ENCODE peak calls at places on chromosome 3, in four cellular contexts. E, F, Y and J are unnamed samples.

GRCh38 chr3:150830094-150830681 is 67.2 kb upstream of the SIAH2 start:
- DNase-seq in E (no peak), F (peak; percentile 9), Y (no peak), J (no peak)

GRCh38 chr3:88148651-88149050 is 1.1 kb upstream of the C3orf38 start:
- DNase-seq in E (no peak), F (no peak), Y (no peak), J (no peak)

GRCh38 chr3:193297421-193297820 is 56.4 kb downstream of the PLAAT1 start:
- DNase-seq in E (no peak), F (no peak), Y (no peak), J (no peak)

GRCh38 chr3:184637705-184638104 is 74.2 kb downstream of the MAGEF1 start:
- DNase-seq in E (no peak), F (no peak), Y (peak; percentile 75), J (peak; percentile 47)

GRCh38 chr3:89795506-89795905 is 688.1 kb downstream of the EPHA3 start:
- DNase-seq in E (no peak), F (no peak), Y (no peak), J (no peak)

GRCh38 chr3:141126661-141127343 is 75.7 kb downstream of the SPSB4 start:
- DNase-seq in E (no peak), F (no peak), Y (no peak), J (no peak)

GRCh38 chr3:152056481-152056880 is 183.0 kb downstream of the SUCNR1 start:
- DNase-seq in E (no peak), F (no peak), Y (no peak), J (no peak)

GRCh38 chr3:138118863-138119766 is 3.7 kb upstream of the DZIP1L start:
- DNase-seq in E (peak; percentile 66), F (peak; percentile 78), Y (no peak), J (peak; percentile 79)

GRCh38 chr3:23701711-23702110 is 104.0 kb upstream of the UBE2E1 start:
- DNase-seq in E (no peak), F (no peak), Y (no peak), J (no peak)

GRCh38 chr3:65902304-65902793 is 136.4 kb downstream of the MAGI1 start:
- DNase-seq in E (no peak), F (no peak), Y (no peak), J (no peak)

GRCh38 chr3:62145086-62145757 is 228.1 kb downstream of the FEZF2 start:
- DNase-seq in E (no peak), F (no peak), Y (no peak), J (no peak)

GRCh38 chr3:13189639-13190375 is 116.6 kb upstream of the IQSEC1 start:
- DNase-seq in E (no peak), F (peak; percentile 8), Y (peak; percentile 75), J (peak; percentile 20)

GRCh38 chr3:53114412-53115074 is 15.7 kb downstream of the RFT1 start:
- DNase-seq in E (no peak), F (no peak), Y (no peak), J (no peak)

GRCh38 chr3:169509780-169510179 is 153.7 kb downstream of the MECOM start:
- DNase-seq in E (no peak), F (no peak), Y (no peak), J (no peak)

GRCh38 chr3:120198305-120198878 is 86.6 kb downstream of the GPR156 start:
- DNase-seq in E (no peak), F (peak; percentile 64), Y (no peak), J (peak; percentile 61)

GRCh38 chr3:57062119-57062631 is 1.7 kb downstream of the SPATA12 start:
- DNase-seq in E (no peak), F (peak; percentile 44), Y (no peak), J (no peak)

GRCh38 chr3:149435936-149436885 is 38.3 kb upstream of the TM4SF4 start:
- DNase-seq in E (no peak), F (no peak), Y (no peak), J (no peak)

GRCh38 chr3:57228734-57229505 is 1.4 kb downstream of the APPL1 start:
- DNase-seq in E (no peak), F (peak; percentile 73), Y (no peak), J (peak; percentile 60)

GRCh38 chr3:60095511-60095910 is 1045.7 kb upstream of the CFAP20DC start:
- DNase-seq in E (no peak), F (no peak), Y (no peak), J (no peak)

GRCh38 chr3:161644871-161645636 is 148.4 kb downstream of the OTOL1 start:
- DNase-seq in E (no peak), F (no peak), Y (no peak), J (no peak)

GRCh38 chr3:54079729-54080128 is 42.6 kb upstream of the CACNA2D3 start:
- DNase-seq in E (no peak), F (no peak), Y (no peak), J (no peak)

GRCh38 chr3:42539871-42540714 is 37.6 kb downstream of the VIPR1 start:
- DNase-seq in E (no peak), F (peak; percentile 31), Y (peak; percentile 29), J (peak; percentile 40)

GRCh38 chr3:51955175-51955892 is at the start of gene GPR62:
- DNase-seq in E (no peak), F (no peak), Y (no peak), J (no peak)

GRCh38 chr3:55588120-55588765 is 101.1 kb upstream of the WNT5A start:
- DNase-seq in E (no peak), F (no peak), Y (no peak), J (no peak)

GRCh38 chr3:73490453-73491311 is 134.1 kb downstream of the PDZRN3 start:
- DNase-seq in E (peak; percentile 47), F (peak; percentile 76), Y (no peak), J (peak; percentile 25)

GRCh38 chr3:105402287-105402801 is 35.6 kb downstream of the ALCAM start:
- DNase-seq in E (no peak), F (no peak), Y (no peak), J (no peak)

GRCh38 chr3:30766522-30766921 is 127.9 kb downstream of the GADL1 start:
- DNase-seq in E (no peak), F (no peak), Y (no peak), J (no peak)

DNA sequence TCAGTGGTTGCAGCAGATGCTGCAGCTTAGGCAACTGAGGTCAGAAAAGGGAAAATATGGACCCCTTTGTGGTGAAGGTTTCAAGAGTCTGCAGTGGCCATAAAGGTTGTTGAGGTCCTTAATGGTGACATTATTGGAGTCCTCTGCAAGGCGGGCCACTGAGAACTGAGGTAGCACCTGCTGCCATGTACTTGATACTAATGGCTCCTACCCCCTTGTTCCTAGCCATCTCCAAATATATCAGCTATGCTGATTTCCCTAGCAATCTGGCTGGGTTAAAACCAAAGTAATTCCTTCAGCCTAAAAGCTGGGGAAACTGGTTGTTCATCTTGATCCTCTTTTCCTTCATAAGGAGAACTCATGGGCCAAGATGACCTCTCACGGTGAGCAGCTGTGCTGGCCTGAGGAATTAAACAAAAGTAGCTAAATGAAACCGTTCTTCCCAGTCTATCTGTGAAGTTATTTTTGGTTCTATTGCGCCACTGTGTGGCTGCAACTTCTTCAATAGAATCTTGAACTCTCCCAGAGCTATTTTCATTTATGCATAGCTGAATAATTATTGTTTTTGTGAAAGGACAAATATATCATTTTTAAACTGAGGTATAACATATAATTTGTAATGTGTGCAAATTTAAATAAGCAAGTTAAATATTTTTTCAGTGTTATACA is 76.1 kb upstream of the PLSCR4 start:
- DNase-seq in E (no peak), F (peak; percentile 88), Y (no peak), J (peak; percentile 93)
- TF ChIP-seq CTCF in E (peak; percentile 64), F (peak; percentile 51), Y (no peak), J (peak; percentile 62)

DNA sequence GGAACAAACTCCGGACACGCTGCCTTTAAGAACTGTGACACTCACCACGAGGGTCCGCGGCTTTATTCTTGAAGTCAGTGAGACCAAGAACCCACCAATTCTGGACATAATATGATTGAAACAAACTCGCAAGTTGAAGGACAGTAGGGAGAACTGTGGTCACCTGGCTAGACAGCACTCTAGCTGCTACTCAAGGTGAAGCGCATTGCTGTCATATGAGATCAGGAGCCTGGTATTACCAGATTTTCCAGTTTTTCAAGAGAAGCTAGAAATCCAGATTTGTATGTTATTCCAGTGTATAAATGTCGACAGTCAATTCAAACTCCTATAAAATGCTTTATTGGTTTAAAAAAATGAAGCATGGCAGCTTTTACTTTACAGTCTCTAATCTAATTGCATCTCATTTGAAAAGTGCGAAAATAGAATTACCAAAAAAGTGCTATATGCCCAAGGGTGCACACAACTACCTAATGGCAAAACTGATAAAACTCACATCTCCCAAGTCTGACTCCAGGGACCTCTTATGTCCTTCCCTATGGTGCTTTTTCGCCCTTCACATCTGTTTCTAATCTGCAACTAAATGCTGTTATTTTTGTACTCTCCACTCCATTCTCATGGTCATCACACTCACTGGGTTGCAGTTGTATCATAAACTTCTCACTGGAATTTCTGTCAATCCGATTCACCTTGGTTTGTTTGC is 31.6 kb upstream of the ARHGEF26 start:
- DNase-seq in E (no peak), F (no peak), Y (no peak), J (no peak)
- H3K4me3 ChIP-seq in E (no peak overlapping the region), F (no peak overlapping the region), Y (no peak overlapping the region), J (no peak overlapping the region)

GRCh38 chr3:11665331-11665730 is 21.6 kb upstream of the VGLL4 start:
- DNase-seq in E (no peak), F (no peak), Y (no peak), J (no peak)

GRCh38 chr3:11661827-11662226 is 18.1 kb upstream of the VGLL4 start:
- DNase-seq in E (no peak), F (peak; percentile 81), Y (peak; percentile 40), J (peak; percentile 81)

GRCh38 chr3:11661052-11661656 is 17.4 kb upstream of the VGLL4 start:
- DNase-seq in E (no peak), F (peak; percentile 27), Y (no peak), J (peak; percentile 35)

GRCh38 chr3:11660242-11660641 is 16.5 kb upstream of the VGLL4 start:
- DNase-seq in E (no peak), F (no peak), Y (no peak), J (no peak)

GRCh38 chr3:11662392-11662990 is 18.8 kb upstream of the VGLL4 start:
- DNase-seq in E (no peak), F (peak; percentile 36), Y (no peak), J (peak; percentile 38)
- TF ChIP-seq CTCF in E (peak; percentile 35), F (peak; percentile 62), Y (no peak), J (peak; percentile 53)

GRCh38 chr3:46926447-46926846 is 48.9 kb downstream of the PTH1R start:
- DNase-seq in E (no peak), F (no peak), Y (no peak), J (no peak)
- H3K4me3 ChIP-seq in E (no peak overlapping the region), F (no peak overlapping the region), Y (no peak overlapping the region), J (no peak overlapping the region)

DNA sequence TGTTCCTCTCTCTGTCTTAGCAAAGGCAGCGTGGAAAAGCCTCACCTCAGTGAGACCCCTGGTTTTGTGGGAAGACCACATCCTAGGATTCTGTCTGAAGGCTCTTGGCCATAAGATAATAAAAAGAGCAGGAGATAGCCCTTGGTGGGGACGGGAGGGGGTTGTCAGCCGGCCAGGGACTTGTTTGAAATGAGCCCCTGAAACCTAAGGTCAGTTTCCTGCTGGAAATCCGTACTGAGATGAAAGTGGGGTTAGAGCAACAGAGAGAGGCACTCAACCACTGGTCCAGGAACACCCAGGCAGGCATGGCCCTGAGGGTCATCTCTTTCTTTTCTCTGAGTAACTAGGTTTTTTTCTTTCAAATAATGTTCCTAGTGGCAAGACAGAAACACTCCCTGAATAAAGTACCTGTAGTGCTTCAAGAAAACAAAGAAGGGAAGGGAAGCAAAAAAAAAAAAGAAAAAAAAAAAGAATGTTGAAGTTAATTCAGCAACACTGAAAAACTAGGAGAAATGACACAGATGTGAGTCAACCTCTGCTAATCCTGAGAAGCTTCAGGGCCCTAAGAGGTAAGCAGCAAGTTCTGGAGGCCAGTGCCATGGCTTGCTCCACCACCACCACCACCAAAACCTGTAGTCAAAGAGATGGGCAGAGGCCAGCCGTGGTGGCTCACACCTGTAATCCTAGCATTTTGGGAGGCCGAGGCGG is 3.2 kb downstream of the ITGB5 start:
- DNase-seq in E (no peak), F (peak; percentile 53), Y (no peak), J (no peak)
- TF ChIP-seq CTCF in E (no peak), F (no peak), Y (no peak), J (no peak)

GRCh38 chr3:2851356-2851755 is 258.8 kb downstream of the IL5RA start:
- DNase-seq in E (no peak), F (no peak), Y (no peak), J (no peak)
- H3K4me3 ChIP-seq in E (no peak overlapping the region), F (no peak overlapping the region), Y (no peak overlapping the region), J (no peak overlapping the region)